ENCODE peak calls at places on chromosome 1, in nine cellular contexts. O is AG10803, M is HFF-Myc, K is fibroblast of pulmonary artery, J is omental fat pad, P is left ventricle myocardium inferior, G is progenitor cell of endocrine pancreas, D is SK-N-SH, Z is GM20000. N is an unnamed sample.
A peak's percentile ranks its signal among the peaks of the same experiment; 100 is the strongest.

GRCh38 chr1:100290291-100290690 is 24.3 kb downstream of the RTCA start:
- DNase-seq in M (no peak), P (no peak), G (no peak), D (no peak), J (no peak), K (peak; percentile 27), O (no peak), Z (no peak), N (no peak)

GRCh38 chr1:172638885-172639831 is 19.7 kb upstream of the FASLG start:
- DNase-seq in O (peak; percentile 91), D (peak; percentile 22), Z (peak; percentile 52), G (no peak), M (no peak), P (no peak), J (no peak), K (peak; percentile 69), N (no peak)

GRCh38 chr1:150966011-150966410 is 8.6 kb downstream of the CERS2 start:
- DNase-seq in K (no peak), P (no peak), J (no peak), Z (no peak), M (no peak), G (no peak), O (no peak), D (no peak), N (no peak)

GRCh38 chr1:114033219-114033706 is 54.0 kb downstream of the OLFML3 start:
- DNase-seq in P (no peak), G (peak; percentile 12), K (peak; percentile 16), M (no peak), Z (peak; percentile 24), J (no peak), O (no peak), D (peak; percentile 41), N (no peak)

GRCh38 chr1:29361686-29362085 is 125.4 kb downstream of the PTPRU start:
- DNase-seq in O (no peak), K (no peak), G (no peak), J (no peak), P (no peak), M (no peak), D (no peak), Z (no peak), N (no peak)

GRCh38 chr1:180482425-180483275 is 19.7 kb downstream of the ACBD6 start:
- DNase-seq in M (no peak), K (peak; percentile 75), Z (peak; percentile 48), D (peak; percentile 37), O (peak; percentile 59), J (no peak), P (no peak), G (no peak), N (no peak)

GRCh38 chr1:147723691-147724323 is 36.6 kb downstream of the GJA5 start:
- DNase-seq in D (peak; percentile 14), M (no peak), G (peak; percentile 31), O (peak; percentile 16), Z (no peak), P (peak; percentile 34), K (peak; percentile 81), J (no peak), N (peak; percentile 68)

GRCh38 chr1:94920061-94920460 is 6.8 kb downstream of the CNN3 start:
- DNase-seq in G (no peak), P (no peak), Z (no peak), K (no peak), O (peak; percentile 40), J (no peak), M (no peak), D (no peak), N (no peak)

GRCh38 chr1:182527680-182528079 is 61.4 kb downstream of the RNASEL start:
- DNase-seq in M (no peak), P (no peak), O (no peak), G (no peak), J (no peak), Z (no peak), D (no peak), K (no peak), N (no peak)

GRCh38 chr1:119001181-119002018 is 13.3 kb upstream of the TBX15 start:
- DNase-seq in G (no peak), M (no peak), K (peak; percentile 42), Z (no peak), J (no peak), O (peak; percentile 24), D (no peak), P (no peak), N (peak; percentile 82)

GRCh38 chr1:22137006-22137720 is 5.7 kb downstream of the WNT4 start:
- DNase-seq in J (no peak), Z (no peak), D (no peak), O (no peak), M (no peak), P (no peak), K (peak; percentile 22), G (no peak), N (no peak)

GRCh38 chr1:50976111-50976889 is 6.3 kb downstream of the CDKN2C start:
- DNase-seq in O (no peak), J (no peak), Z (peak; percentile 22), M (no peak), P (no peak), G (no peak), K (no peak), D (no peak), N (no peak)

DNA sequence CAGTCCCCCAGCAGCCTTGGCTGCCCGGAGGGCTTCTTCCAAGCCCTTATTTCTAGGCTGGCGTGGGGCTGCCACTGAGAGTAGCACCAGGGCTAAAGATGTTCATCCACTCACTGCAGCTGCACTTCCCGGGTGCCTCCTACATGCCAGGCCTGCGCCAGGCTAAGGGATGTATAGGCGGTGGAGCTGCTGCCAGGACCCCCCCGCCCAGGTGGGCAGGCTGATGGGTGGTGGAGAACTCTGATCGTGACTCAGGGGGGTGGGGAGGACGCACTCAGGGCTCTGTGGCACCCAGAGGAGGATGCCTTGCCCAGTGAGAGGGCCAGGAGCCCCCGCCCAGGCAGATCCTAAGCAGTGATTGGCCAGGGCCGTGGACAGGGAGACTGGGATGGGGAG is 34.1 kb downstream of the CFAP74 start:
- DNase-seq in P (no peak), Z (no peak), J (no peak), O (no peak), G (no peak), M (no peak), K (no peak), D (no peak), N (no peak)
- TF ChIP-seq CTCF in P (no peak), Z (no peak), J (no peak), O (no peak), G (no peak), M (no peak), K (no peak), D (no peak), N (no peak)

GRCh38 chr1:153552335-153552734 is 3.3 kb upstream of the S100A3 start:
- DNase-seq in Z (no peak), J (no peak), G (no peak), O (no peak), M (no peak), D (no peak), K (no peak), P (no peak), N (peak; percentile 15)
- TF ChIP-seq CTCF in Z (no peak), J (no peak), G (no peak), O (no peak), M (no peak), D (peak; percentile 15), K (no peak), P (no peak), N (no peak)

GRCh38 chr1:202106340-202107284 is 16.1 kb upstream of the GPR37L1 start:
- DNase-seq in D (no peak), Z (no peak), J (no peak), O (no peak), P (no peak), G (no peak), K (no peak), M (no peak), N (no peak)

GRCh38 chr1:202105571-202106339 is 17.0 kb upstream of the GPR37L1 start:
- DNase-seq in D (no peak), G (no peak), K (peak; percentile 32), O (peak; percentile 21), M (no peak), Z (no peak), J (no peak), P (no peak), N (no peak)

GRCh38 chr1:202104073-202104472 is 18.6 kb upstream of the GPR37L1 start:
- DNase-seq in P (no peak), J (no peak), O (no peak), D (no peak), M (no peak), K (no peak), G (no peak), Z (no peak), N (no peak)

GRCh38 chr1:202101182-202101581 is 21.5 kb upstream of the GPR37L1 start:
- DNase-seq in J (no peak), O (no peak), K (no peak), G (no peak), P (no peak), Z (no peak), D (peak; percentile 55), M (no peak), N (no peak)
- TF ChIP-seq CTCF in J (no peak), O (no peak), K (no peak), G (no peak), P (no peak), Z (no peak), D (no peak), M (no peak), N (no peak)

GRCh38 chr1:117685936-117686806 is 80.3 kb downstream of the TENT5C start:
- DNase-seq in K (no peak), J (no peak), Z (no peak), O (no peak), G (no peak), M (no peak), D (no peak), P (no peak), N (no peak)
- TF ChIP-seq CTCF in K (no peak), J (no peak), Z (no peak), O (no peak), G (peak; percentile 11), M (no peak), D (peak; percentile 16), P (no peak), N (no peak)

N was measured in tibial artery.